ENCODE peak calls at places on chromosomes 2 and 18, in four cellular contexts. B is CD4-positive, alpha-beta T cell; S is adipocyte; J is MG63. G is an unnamed sample. For H3K27me3, the result is how much of the 10 kb centered on the place peaks cover.

GRCh38 chr2:78978340-78978739 is 47.2 kb upstream of the REG3G start:
- DNase-seq in B (no peak), S (no peak), J (no peak), G (no peak)

GRCh38 chr2:108215794-108216211 is 24.0 kb upstream of the SULT1C3 start:
- DNase-seq in B (no peak), S (peak), J (peak), G (no peak)

GRCh38 chr2:8796878-8797550 is 40.4 kb downstream of the KIDINS220 start:
- DNase-seq in B (no peak), S (no peak), J (no peak), G (no peak)

GRCh38 chr2:133844214-133844892 is 276.1 kb upstream of the NCKAP5 start:
- DNase-seq in B (peak), S (peak), J (peak), G (peak)

GRCh38 chr2:235516257-235516656 is 22.4 kb downstream of the AGAP1 start:
- DNase-seq in B (no peak), S (no peak), J (no peak), G (no peak)

GRCh38 chr18:79644666-79645057 is 34.9 kb upstream of the CTDP1 start:
- DNase-seq in B (no peak), S (peak), J (no peak), G (no peak)

GRCh38 chr18:59056706-59057492 is 82.8 kb upstream of the SEC11C start:
- DNase-seq in B (peak), S (peak), J (peak), G (no peak)

GRCh38 chr2:155145758-155146229 is 447.3 kb downstream of the KCNJ3 start:
- DNase-seq in B (no peak), S (no peak), J (no peak), G (no peak)

GRCh38 chr2:227462972-227463931 is 8.7 kb upstream of the AGFG1 start:
- DNase-seq in B (no peak), S (no peak), J (no peak), G (no peak)

GRCh38 chr2:179861027-179861776 is at the start of gene ZNF385B:
- DNase-seq in B (no peak), S (peak), J (peak), G (no peak)

GRCh38 chr2:176378323-176378722 is 109.1 kb downstream of the MTX2 start:
- DNase-seq in B (no peak), S (no peak), J (no peak), G (no peak)

GRCh38 chr2:135785032-135785431 is 43.4 kb downstream of the UBXN4 start:
- DNase-seq in B (no peak), S (peak), J (no peak), G (no peak)

GRCh38 chr2:150847578-150847977 is 360.1 kb upstream of the RND3 start:
- DNase-seq in B (no peak), S (no peak), J (no peak), G (no peak)

GRCh38 chr2:151051584-151052220 is 210.0 kb downstream of the RBM43 start:
- DNase-seq in B (no peak), S (peak), J (peak), G (no peak)

GRCh38 chr2:12766421-12766879 is 49.7 kb downstream of the TRIB2 start:
- DNase-seq in B (no peak), S (peak), J (no peak), G (no peak)

GRCh38 chr2:19488009-19488691 is 129.7 kb upstream of the OSR1 start:
- DNase-seq in B (no peak), S (peak), J (peak), G (peak)

GRCh38 chr2:187640926-187641510 is 86.8 kb upstream of the TFPI start:
- DNase-seq in B (no peak), S (no peak), J (no peak), G (no peak)

GRCh38 chr2:205701509-205701908 is 19.2 kb downstream of the NRP2 start:
- DNase-seq in B (no peak), S (peak), J (no peak), G (no peak)

GRCh38 chr2:43636616-43637015 is 444 bp upstream of the PLEKHH2 start:
- DNase-seq in B (no peak), S (no peak), J (no peak), G (no peak)

GRCh38 chr2:44191739-44192138 is 23.1 kb downstream of the PPM1B start:
- DNase-seq in B (no peak), S (no peak), J (no peak), G (no peak)

GRCh38 chr2:242085941-242086621 is 216.6 kb downstream of the RTP5 start:
- DNase-seq in B (no peak), S (peak), J (peak), G (no peak)

GRCh38 chr2:168192839-168193616 is 54.4 kb downstream of the STK39 start:
- DNase-seq in B (peak), S (no peak), J (no peak), G (no peak)

DNA sequence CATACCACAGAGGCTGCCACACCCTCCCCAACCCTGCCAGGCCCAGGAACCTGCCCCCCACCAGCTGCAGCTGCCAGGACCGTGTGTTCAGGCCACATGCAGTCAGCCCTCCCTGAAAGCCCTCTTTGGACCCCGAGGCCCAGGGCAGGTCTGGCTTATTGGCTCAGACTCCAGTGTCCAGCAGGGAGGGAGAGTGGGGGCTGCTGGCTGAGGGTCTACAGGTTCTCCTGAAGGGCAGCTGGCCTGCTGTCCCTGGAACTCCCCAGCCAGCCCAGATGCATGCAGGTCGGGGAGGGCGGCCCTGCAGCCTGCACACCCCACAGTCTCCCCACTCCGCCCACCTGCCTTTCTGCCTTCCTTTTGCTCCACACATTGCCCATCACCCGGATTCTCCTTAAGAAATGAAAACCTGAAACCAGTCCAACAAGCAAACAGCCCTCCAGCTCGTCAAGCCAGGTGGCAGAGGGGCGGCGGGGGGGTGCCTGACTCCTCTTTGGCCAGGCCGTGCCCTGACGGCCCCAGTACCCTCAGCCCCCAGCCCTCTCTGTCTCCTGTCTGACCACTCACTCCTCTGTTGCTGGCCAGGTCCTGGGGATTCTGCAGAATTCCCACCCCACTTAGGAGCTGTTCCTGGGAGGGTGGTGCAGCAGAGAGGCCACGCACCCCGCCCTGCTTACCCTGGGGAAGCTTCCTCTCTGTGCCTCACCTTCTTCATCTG is 18.0 kb downstream of the GPR35 start:
- DNase-seq in B (no peak), S (no peak), J (no peak), G (no peak)
- H3K27me3 ChIP-seq in B (under half), S (half or more), J (under half), G (under half)

DNA sequence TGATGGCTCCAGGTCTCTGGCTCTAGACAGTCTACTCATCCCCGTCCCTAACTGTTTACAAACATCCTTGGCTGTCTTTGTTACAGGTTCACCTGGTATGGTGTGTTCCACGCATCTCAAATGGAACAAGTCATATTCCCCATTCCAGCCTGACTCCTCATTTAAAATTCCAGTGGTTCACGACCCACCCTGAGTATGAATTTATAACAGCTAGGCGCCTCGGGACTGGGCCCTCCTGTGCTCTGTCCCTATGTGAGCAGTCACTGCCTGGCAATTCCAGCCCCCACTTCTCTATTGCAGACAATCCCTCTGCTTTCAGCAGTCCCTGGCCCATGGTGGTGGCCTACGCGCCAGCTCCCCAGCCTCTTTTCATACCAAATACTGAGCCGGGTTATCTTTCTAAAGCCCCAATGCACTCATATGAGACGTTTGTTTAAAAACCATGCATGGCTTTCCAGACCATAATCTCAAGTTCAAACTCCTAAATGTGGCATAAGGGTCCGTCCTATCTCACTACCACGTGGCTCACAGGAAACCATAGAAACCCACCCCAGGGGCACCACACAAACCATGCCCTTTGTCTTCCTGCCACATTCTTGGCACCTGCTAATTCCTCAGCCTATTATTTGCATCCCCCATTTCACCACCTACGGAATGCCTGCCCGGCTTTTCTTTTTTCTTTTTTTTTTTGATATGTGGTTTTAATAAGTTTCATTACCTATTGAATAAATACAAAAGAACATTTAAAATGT is 1.6 kb downstream of the SERPINB8 start:
- DNase-seq in B (no peak), S (no peak), J (no peak), G (no peak)
- H3K27me3 ChIP-seq in B (under half), S (under half), J (under half), G (under half)

DNA sequence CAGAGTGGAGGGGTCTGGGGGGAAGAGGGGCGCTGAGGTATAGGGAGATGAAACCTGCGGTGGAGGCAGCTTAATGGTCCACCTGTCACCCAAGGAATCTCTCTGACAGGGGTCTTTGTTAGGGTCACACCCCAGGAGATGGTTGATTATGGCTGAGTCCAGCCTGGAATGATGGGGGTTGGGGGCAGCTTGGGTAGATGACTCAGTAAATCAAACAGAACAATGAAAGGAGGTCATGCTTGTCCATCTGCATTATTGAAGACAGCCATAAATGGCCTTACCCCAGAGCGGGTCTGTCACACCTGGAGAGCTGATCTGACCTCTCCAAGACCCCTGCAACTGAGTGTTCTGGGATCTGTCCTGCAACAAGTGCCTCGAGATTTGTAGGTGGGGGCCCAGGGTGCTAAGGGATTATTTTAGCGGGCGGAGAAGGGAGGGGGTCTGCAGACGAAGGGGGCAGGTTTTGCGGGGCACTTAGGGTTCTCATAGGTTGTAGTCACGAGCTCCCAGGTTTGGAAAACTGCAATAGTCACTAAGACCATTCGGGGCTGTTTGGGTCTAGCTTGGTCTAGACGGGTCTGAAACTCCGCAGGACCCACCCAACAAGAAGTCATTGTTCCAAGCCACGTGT is 784 bp upstream of the IGFBP2 start:
- DNase-seq in B (no peak), S (no peak), J (no peak), G (no peak)
- H3K27me3 ChIP-seq in B (under half), S (under half), J (under half), G (under half)

DNA sequence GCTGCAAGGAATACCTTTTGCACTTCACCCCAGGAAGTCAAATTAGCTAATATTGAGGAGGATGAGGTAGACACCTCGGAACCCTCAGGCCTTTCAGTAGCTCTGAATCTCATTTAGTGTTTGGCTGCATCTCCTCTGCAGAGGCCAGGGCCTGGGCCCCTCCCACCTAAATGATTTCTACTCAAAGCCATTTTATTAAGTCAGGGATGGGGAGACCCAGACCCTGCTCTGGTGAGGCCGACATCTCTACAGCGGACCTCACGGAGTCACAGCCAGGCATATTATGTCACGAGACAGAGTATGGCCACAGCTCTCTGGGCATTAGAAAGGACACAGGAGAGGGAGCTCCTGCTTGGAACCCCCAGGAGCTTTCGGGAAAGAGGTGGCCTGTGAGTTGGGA is 305.5 kb downstream of the ALK start:
- DNase-seq in B (no peak), S (no peak), J (no peak), G (no peak)
- H3K27me3 ChIP-seq in B (under half), S (under half), J (under half), G (under half)

G was measured in BJ.